ENCODE peak calls at places on chromosomes 5 and 9, in four cellular contexts. U, Z, E and L are unnamed samples.

GRCh38 chr9:95679874-95680273 is 163.1 kb upstream of the PTCH1 start:
- DNase-seq in Z (no peak), U (no peak), E (no peak), L (no peak)

GRCh38 chr5:82820188-82820587 is 257.0 kb downstream of the TMEM167A start:
- DNase-seq in E (no peak), U (no peak), Z (no peak), L (no peak)

GRCh38 chr9:96686638-96687335 is 31.7 kb upstream of the PRXL2C start:
- DNase-seq in Z (peak; percentile 74), U (peak; percentile 76), E (peak; percentile 95), L (peak; percentile 51)

GRCh38 chr5:60492958-60493357 is 207.0 kb downstream of the DEPDC1B start:
- DNase-seq in E (no peak), Z (no peak), U (no peak), L (no peak)

GRCh38 chr5:54519083-54519541 is 1.6 kb downstream of the SNX18 start:
- DNase-seq in Z (no peak), E (peak; percentile 77), U (no peak), L (peak; percentile 63)

GRCh38 chr9:114308361-114308950 is 14.4 kb upstream of the ORM1 start:
- DNase-seq in Z (peak; percentile 22), E (peak; percentile 61), U (no peak), L (peak; percentile 31)

GRCh38 chr5:128764910-128765309 is 200.4 kb upstream of the SLC27A6 start:
- DNase-seq in E (no peak), U (no peak), Z (no peak), L (no peak)

GRCh38 chr5:159174511-159175168 is 34.7 kb downstream of the RNF145 start:
- DNase-seq in E (no peak), U (no peak), Z (no peak), L (no peak)

GRCh38 chr5:37723147-37723961 is 116.5 kb downstream of the GDNF start:
- DNase-seq in U (no peak), Z (no peak), E (no peak), L (no peak)

GRCh38 chr5:120910610-120911009 is 446.5 kb downstream of the PRR16 start:
- DNase-seq in E (no peak), Z (no peak), U (no peak), L (no peak)

GRCh38 chr9:110048976-110049698 is 158.8 kb downstream of the C9orf152 start:
- DNase-seq in Z (no peak), U (peak; percentile 50), E (peak; percentile 82), L (peak; percentile 64)

GRCh38 chr9:33287087-33287490 is 3.2 kb upstream of the NFX1 start:
- DNase-seq in E (no peak), U (peak; percentile 81), Z (peak; percentile 55), L (peak; percentile 43)

GRCh38 chr5:72109625-72110024 is 2.4 kb downstream of the MAP1B start:
- DNase-seq in E (no peak), Z (no peak), U (no peak), L (no peak)

GRCh38 chr5:113480243-113480642 is 8.0 kb downstream of the MCC start:
- DNase-seq in U (peak; percentile 14), Z (no peak), E (no peak), L (no peak)

GRCh38 chr9:20865357-20865756 is 166.1 kb downstream of the HACD4 start:
- DNase-seq in Z (no peak), U (no peak), E (no peak), L (no peak)

GRCh38 chr9:91800473-91800872 is 149.6 kb downstream of the ROR2 start:
- DNase-seq in Z (no peak), U (no peak), E (peak; percentile 36), L (no peak)

GRCh38 chr9:126299706-126300276 is 26.8 kb upstream of the MVB12B start:
- DNase-seq in U (no peak), Z (no peak), E (no peak), L (peak; percentile 13)

GRCh38 chr5:60649288-60649917 is 50.6 kb downstream of the DEPDC1B start:
- DNase-seq in U (peak; percentile 59), Z (no peak), E (no peak), L (no peak)

GRCh38 chr5:30050056-30050815 is 1143.2 kb upstream of the CDH6 start:
- DNase-seq in U (no peak), Z (no peak), E (no peak), L (no peak)

GRCh38 chr5:75985077-75985476 is 98.1 kb upstream of the SV2C start:
- DNase-seq in E (no peak), U (no peak), Z (no peak), L (no peak)

GRCh38 chr5:6328173-6328572 is 50.2 kb downstream of the MED10 start:
- DNase-seq in E (no peak), U (no peak), Z (no peak), L (no peak)

GRCh38 chr9:87156247-87156646 is 208.9 kb upstream of the GAS1 start:
- DNase-seq in Z (no peak), U (no peak), E (no peak), L (no peak)

GRCh38 chr9:136746621-136747020 is 1.7 kb downstream of the LCN6 start:
- DNase-seq in E (no peak), Z (no peak), U (no peak), L (no peak)

GRCh38 chr9:136743639-136744211 is 985 bp upstream of the LCN10 start:
- DNase-seq in U (no peak), E (no peak), Z (no peak), L (no peak)

GRCh38 chr9:136742640-136743391 is at the start of gene LCN10:
- DNase-seq in U (no peak), E (no peak), Z (no peak), L (no peak)

GRCh38 chr9:136745389-136746218 is 2.7 kb downstream of the LCN6 start:
- DNase-seq in Z (no peak), E (no peak), U (no peak), L (no peak)

DNA sequence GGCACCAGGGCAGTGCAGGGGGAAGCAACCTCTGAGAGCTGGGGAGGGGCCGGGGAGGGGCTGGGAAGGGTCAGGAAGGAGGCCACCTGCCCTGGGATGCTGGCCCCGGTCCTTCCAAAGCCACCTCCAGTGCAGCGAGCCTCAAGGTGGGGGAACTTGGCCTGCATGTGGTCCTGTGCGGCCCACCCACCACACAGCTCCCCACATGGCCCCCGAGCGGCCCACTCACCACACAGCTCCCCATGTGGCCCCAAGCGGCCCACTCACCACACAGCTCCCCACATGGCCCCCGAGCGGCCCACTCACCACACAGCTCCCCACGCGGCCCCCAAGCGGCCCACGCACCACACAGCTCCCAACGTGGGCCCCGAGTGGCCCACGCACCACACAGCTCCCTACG is 2.0 kb upstream of the LCN10 start:
- DNase-seq in U (no peak), Z (no peak), E (no peak), L (no peak)
- H3K27me3 ChIP-seq in U (peaks cover 24% of the 10 kb centered on the region), Z (peaks cover 38% of the 10 kb centered on the region), E (no peaks in the 10 kb centered on the region), L (peaks cover 59% of the 10 kb centered on the region)

GRCh38 chr9:99222416-99223280 is 566 bp downstream of the SEC61B start:
- DNase-seq in E (no peak), Z (no peak), U (no peak), L (no peak)
- H3K4me1 ChIP-seq in E (peaks cover 3% of the 10 kb centered on the region), Z (peaks cover 50% of the 10 kb centered on the region), U (peaks cover 3% of the 10 kb centered on the region), L (peaks cover 5% of the 10 kb centered on the region)

GRCh38 chr9:83475741-83476140 is 62.5 kb downstream of the FRMD3 start:
- DNase-seq in E (no peak), Z (no peak), U (no peak), L (no peak)

GRCh38 chr9:83474631-83475030 is 63.6 kb downstream of the FRMD3 start:
- DNase-seq in Z (no peak), E (no peak), U (no peak), L (no peak)

GRCh38 chr9:83477571-83477970 is 60.6 kb downstream of the FRMD3 start:
- DNase-seq in U (no peak), Z (no peak), E (no peak), L (no peak)

GRCh38 chr9:83476513-83476912 is 61.7 kb downstream of the FRMD3 start:
- DNase-seq in U (no peak), E (no peak), Z (no peak), L (no peak)

GRCh38 chr9:83477120-83477519 is 61.1 kb downstream of the FRMD3 start:
- DNase-seq in U (no peak), E (no peak), Z (no peak), L (no peak)
- H3K27ac ChIP-seq in U (no peak overlapping the region), E (no peak overlapping the region), Z (no peak overlapping the region), L (no peak overlapping the region)

GRCh38 chr5:181114284-181114843 is 16.6 kb downstream of the OR2V1 start:
- DNase-seq in E (no peak), Z (no peak), U (no peak), L (no peak)
- H3K27me3 ChIP-seq in E (no peaks in the 10 kb centered on the region), Z (peaks cover 62% of the 10 kb centered on the region), U (peaks cover 22% of the 10 kb centered on the region), L (peaks cover 37% of the 10 kb centered on the region)

GRCh38 chr9:129142115-129142514 is 30.9 kb downstream of the PTPA start:
- DNase-seq in Z (no peak), E (no peak), U (no peak), L (no peak)
- H3K4me1 ChIP-seq in Z (peaks cover 85% of the 10 kb centered on the region), E (no peaks in the 10 kb centered on the region), U (peaks cover 72% of the 10 kb centered on the region), L (peaks cover 80% of the 10 kb centered on the region)

GRCh38 chr9:125200216-125201047 is at the start of gene RABEPK:
- DNase-seq in E (peak; percentile 97), U (peak; percentile 97), Z (peak; percentile 94), L (peak; percentile 89)

GRCh38 chr9:125203259-125203658 is 2.9 kb downstream of the RABEPK start:
- DNase-seq in U (no peak), Z (no peak), E (no peak), L (no peak)

DNA sequence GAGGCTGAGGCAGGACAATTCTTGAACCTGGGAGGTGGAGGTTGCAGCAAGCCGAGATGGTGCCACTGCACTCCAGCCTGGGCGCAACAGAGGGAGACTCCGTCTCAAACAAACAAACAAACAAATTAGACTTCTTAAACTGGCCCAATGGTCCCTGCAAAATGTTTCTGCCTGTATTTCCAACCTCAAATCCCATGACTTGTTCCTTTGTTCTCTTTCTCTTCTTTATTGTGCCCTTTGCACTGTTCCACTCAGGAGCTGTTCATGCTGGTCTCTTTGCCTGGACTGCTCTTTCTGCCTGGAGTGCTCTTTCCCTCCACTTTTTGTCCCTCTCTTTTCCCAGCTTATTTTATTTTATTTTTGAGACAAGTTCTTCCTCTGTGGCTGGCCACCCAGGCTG is 4.1 kb downstream of the RABEPK start:
- DNase-seq in Z (no peak), E (no peak), U (no peak), L (no peak)
- H3K27ac ChIP-seq in Z (no peak overlapping the region), E (no peak overlapping the region), U (no peak overlapping the region), L (no peak overlapping the region)